ENCODE peak calls at places on chromosomes 11 and 22, in eight cellular contexts. One of them, this sample, is unnamed. For H3K4me1, the result is how much of the 10 kb centered on the place peaks cover.

GRCh38 chr11:19982761-19983495 is 177.3 kb downstream of the DBX1 start:
- DNase-seq in A549: no peak
- DNase-seq in HCT116: no peak
- DNase-seq in neural progenitor cell: no peak
- DNase-seq in GM23248: no peak
- DNase-seq in astrocyte: peak
- DNase-seq in GM23338: no peak
- DNase-seq in IMR-90: peak
- DNase-seq in this sample: no peak

GRCh38 chr11:74460481-74461154 is 6.7 kb downstream of the KCNE3 start:
- DNase-seq in A549: peak
- DNase-seq in HCT116: no peak
- DNase-seq in neural progenitor cell: no peak
- DNase-seq in GM23248: peak
- DNase-seq in astrocyte: peak
- DNase-seq in GM23338: peak
- DNase-seq in IMR-90: peak
- DNase-seq in this sample: no peak

GRCh38 chr22:35111244-35111643 is 45.3 kb downstream of the ISX start:
- DNase-seq in A549: no peak
- DNase-seq in HCT116: no peak
- DNase-seq in neural progenitor cell: no peak
- DNase-seq in GM23248: no peak
- DNase-seq in astrocyte: no peak
- DNase-seq in GM23338: no peak
- DNase-seq in IMR-90: no peak
- DNase-seq in this sample: no peak

GRCh38 chr11:41612415-41612814 is 153.0 kb upstream of the LRRC4C start:
- DNase-seq in A549: no peak
- DNase-seq in HCT116: no peak
- DNase-seq in neural progenitor cell: peak
- DNase-seq in GM23248: no peak
- DNase-seq in astrocyte: peak
- DNase-seq in GM23338: peak
- DNase-seq in IMR-90: no peak
- DNase-seq in this sample: no peak

GRCh38 chr11:64553554-64554201 is 37.3 kb upstream of the SLC22A12 start:
- DNase-seq in A549: peak
- DNase-seq in HCT116: no peak
- DNase-seq in neural progenitor cell: peak
- DNase-seq in GM23248: peak
- DNase-seq in astrocyte: peak
- DNase-seq in GM23338: peak
- DNase-seq in IMR-90: peak
- DNase-seq in this sample: peak

GRCh38 chr11:47924184-47924671 is 56.1 kb upstream of the PTPRJ start:
- DNase-seq in A549: peak
- DNase-seq in HCT116: peak
- DNase-seq in neural progenitor cell: no peak
- DNase-seq in GM23248: peak
- DNase-seq in astrocyte: peak
- DNase-seq in GM23338: no peak
- DNase-seq in IMR-90: peak
- DNase-seq in this sample: no peak

GRCh38 chr11:129280027-129280811 is 88.1 kb upstream of the ARHGAP32 start:
- DNase-seq in A549: no peak
- DNase-seq in HCT116: no peak
- DNase-seq in neural progenitor cell: no peak
- DNase-seq in GM23248: peak
- DNase-seq in astrocyte: peak
- DNase-seq in GM23338: no peak
- DNase-seq in IMR-90: peak
- DNase-seq in this sample: no peak

GRCh38 chr11:36453678-36454077 is 56.4 kb downstream of the TRAF6 start:
- DNase-seq in A549: peak
- DNase-seq in HCT116: no peak
- DNase-seq in neural progenitor cell: no peak
- DNase-seq in GM23248: peak
- DNase-seq in astrocyte: peak
- DNase-seq in GM23338: no peak
- DNase-seq in IMR-90: peak
- DNase-seq in this sample: no peak

GRCh38 chr11:109034341-109034696 is 369.4 kb downstream of the DDX10 start:
- DNase-seq in A549: no peak
- DNase-seq in HCT116: no peak
- DNase-seq in neural progenitor cell: no peak
- DNase-seq in GM23248: peak
- DNase-seq in astrocyte: peak
- DNase-seq in GM23338: no peak
- DNase-seq in IMR-90: peak
- DNase-seq in this sample: no peak

GRCh38 chr11:128709402-128709801 is 15.5 kb downstream of the FLI1 start:
- DNase-seq in A549: no peak
- DNase-seq in HCT116: no peak
- DNase-seq in neural progenitor cell: no peak
- DNase-seq in GM23248: peak
- DNase-seq in astrocyte: peak
- DNase-seq in GM23338: no peak
- DNase-seq in IMR-90: peak
- DNase-seq in this sample: no peak

GRCh38 chr11:43818220-43818619 is 62.4 kb upstream of the ALKBH3 start:
- DNase-seq in A549: no peak
- DNase-seq in HCT116: no peak
- DNase-seq in neural progenitor cell: no peak
- DNase-seq in GM23248: peak
- DNase-seq in astrocyte: no peak
- DNase-seq in GM23338: no peak
- DNase-seq in IMR-90: peak
- DNase-seq in this sample: no peak

GRCh38 chr11:123404626-123405025 is 25.4 kb upstream of the GRAMD1B start:
- DNase-seq in A549: no peak
- DNase-seq in HCT116: no peak
- DNase-seq in neural progenitor cell: peak
- DNase-seq in GM23248: no peak
- DNase-seq in astrocyte: no peak
- DNase-seq in GM23338: no peak
- DNase-seq in IMR-90: no peak
- DNase-seq in this sample: no peak

GRCh38 chr11:34865261-34865660 is 50.9 kb downstream of the APIP start:
- DNase-seq in A549: no peak
- DNase-seq in HCT116: no peak
- DNase-seq in neural progenitor cell: no peak
- DNase-seq in GM23248: peak
- DNase-seq in astrocyte: no peak
- DNase-seq in GM23338: no peak
- DNase-seq in IMR-90: no peak
- DNase-seq in this sample: no peak

GRCh38 chr22:17705565-17706450 is 67.3 kb downstream of the BCL2L13 start:
- DNase-seq in A549: no peak
- DNase-seq in HCT116: no peak
- DNase-seq in neural progenitor cell: no peak
- DNase-seq in GM23248: no peak
- DNase-seq in astrocyte: no peak
- DNase-seq in GM23338: no peak
- DNase-seq in IMR-90: peak
- DNase-seq in this sample: peak

GRCh38 chr11:103281301-103281700 is 172.1 kb downstream of the DYNC2H1 start:
- DNase-seq in A549: no peak
- DNase-seq in HCT116: no peak
- DNase-seq in neural progenitor cell: no peak
- DNase-seq in GM23248: peak
- DNase-seq in astrocyte: no peak
- DNase-seq in GM23338: no peak
- DNase-seq in IMR-90: peak
- DNase-seq in this sample: no peak

GRCh38 chr22:19448739-19449421 is 1.4 kb upstream of the C22orf39 start:
- DNase-seq in A549: no peak
- DNase-seq in HCT116: no peak
- DNase-seq in neural progenitor cell: peak
- DNase-seq in GM23248: no peak
- DNase-seq in astrocyte: no peak
- DNase-seq in GM23338: no peak
- DNase-seq in IMR-90: no peak
- DNase-seq in this sample: no peak

GRCh38 chr11:46202149-46202548 is 75.3 kb upstream of the CREB3L1 start:
- DNase-seq in A549: no peak
- DNase-seq in HCT116: no peak
- DNase-seq in neural progenitor cell: peak
- DNase-seq in GM23248: no peak
- DNase-seq in astrocyte: no peak
- DNase-seq in GM23338: peak
- DNase-seq in IMR-90: no peak
- DNase-seq in this sample: no peak

GRCh38 chr11:112225753-112226061 is 521 bp upstream of the PTS start:
- DNase-seq in A549: no peak
- DNase-seq in HCT116: no peak
- DNase-seq in neural progenitor cell: no peak
- DNase-seq in GM23248: peak
- DNase-seq in astrocyte: peak
- DNase-seq in GM23338: no peak
- DNase-seq in IMR-90: peak
- DNase-seq in this sample: no peak

GRCh38 chr11:46260161-46260560 is 17.3 kb upstream of the CREB3L1 start:
- DNase-seq in A549: no peak
- DNase-seq in HCT116: no peak
- DNase-seq in neural progenitor cell: no peak
- DNase-seq in GM23248: no peak
- DNase-seq in astrocyte: no peak
- DNase-seq in GM23338: no peak
- DNase-seq in IMR-90: no peak
- DNase-seq in this sample: peak

GRCh38 chr11:71356280-71356876 is 91.8 kb downstream of the DHCR7 start:
- DNase-seq in A549: no peak
- DNase-seq in HCT116: no peak
- DNase-seq in neural progenitor cell: no peak
- DNase-seq in GM23248: no peak
- DNase-seq in astrocyte: no peak
- DNase-seq in GM23338: no peak
- DNase-seq in IMR-90: no peak
- DNase-seq in this sample: no peak

GRCh38 chr11:114166897-114167323 is 107.4 kb downstream of the ZBTB16 start:
- DNase-seq in A549: no peak
- DNase-seq in HCT116: no peak
- DNase-seq in neural progenitor cell: no peak
- DNase-seq in GM23248: peak
- DNase-seq in astrocyte: peak
- DNase-seq in GM23338: no peak
- DNase-seq in IMR-90: peak
- DNase-seq in this sample: no peak

GRCh38 chr22:36469094-36469710 is 12.2 kb downstream of the TXN2 start:
- DNase-seq in A549: no peak
- DNase-seq in HCT116: no peak
- DNase-seq in neural progenitor cell: no peak
- DNase-seq in GM23248: no peak
- DNase-seq in astrocyte: no peak
- DNase-seq in GM23338: no peak
- DNase-seq in IMR-90: no peak
- DNase-seq in this sample: no peak
- H3K4me1 ChIP-seq in A549: half or more
- H3K4me1 ChIP-seq in HCT116: half or more
- H3K4me1 ChIP-seq in neural progenitor cell: under half
- H3K4me1 ChIP-seq in GM23248: half or more
- H3K4me1 ChIP-seq in astrocyte: half or more
- H3K4me1 ChIP-seq in GM23338: under half
- H3K4me1 ChIP-seq in IMR-90: half or more
- H3K4me1 ChIP-seq in this sample: under half

GRCh38 chr11:10896493-10896892 is 38.6 kb upstream of the ZBED5 start:
- DNase-seq in A549: no peak
- DNase-seq in HCT116: no peak
- DNase-seq in neural progenitor cell: no peak
- DNase-seq in GM23248: peak
- DNase-seq in astrocyte: no peak
- DNase-seq in GM23338: no peak
- DNase-seq in IMR-90: no peak
- DNase-seq in this sample: no peak

GRCh38 chr11:10895285-10895684 is 37.4 kb upstream of the ZBED5 start:
- DNase-seq in A549: no peak
- DNase-seq in HCT116: no peak
- DNase-seq in neural progenitor cell: no peak
- DNase-seq in GM23248: no peak
- DNase-seq in astrocyte: no peak
- DNase-seq in GM23338: no peak
- DNase-seq in IMR-90: no peak
- DNase-seq in this sample: no peak

GRCh38 chr11:10892250-10892649 is 34.4 kb upstream of the ZBED5 start:
- DNase-seq in A549: no peak
- DNase-seq in HCT116: no peak
- DNase-seq in neural progenitor cell: no peak
- DNase-seq in GM23248: no peak
- DNase-seq in astrocyte: no peak
- DNase-seq in GM23338: no peak
- DNase-seq in IMR-90: no peak
- DNase-seq in this sample: no peak

GRCh38 chr11:10893713-10894112 is 35.9 kb upstream of the ZBED5 start:
- DNase-seq in A549: peak
- DNase-seq in HCT116: no peak
- DNase-seq in neural progenitor cell: no peak
- DNase-seq in GM23248: peak
- DNase-seq in astrocyte: peak
- DNase-seq in GM23338: no peak
- DNase-seq in IMR-90: peak
- DNase-seq in this sample: no peak

DNA sequence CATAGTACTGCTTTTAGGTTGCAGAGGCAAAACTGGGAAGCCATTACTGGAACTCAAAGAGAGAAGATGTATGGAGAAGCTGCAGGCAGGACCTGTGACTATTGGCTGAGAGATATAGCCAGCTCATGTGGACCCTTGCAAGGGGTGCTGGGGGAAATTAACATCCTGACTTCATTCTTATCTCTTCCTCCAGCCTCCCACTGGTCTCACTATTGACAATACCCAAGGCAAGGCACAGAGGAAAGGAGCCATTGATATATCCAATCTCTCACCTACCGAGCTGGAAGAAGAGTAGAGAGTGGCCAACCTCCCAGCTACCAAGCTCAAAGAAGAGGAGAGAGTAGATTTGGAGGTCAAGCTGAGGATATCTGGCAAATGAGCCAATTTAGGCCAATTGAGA is 36.8 kb upstream of the ZBED5 start:
- DNase-seq in A549: no peak
- DNase-seq in HCT116: no peak
- DNase-seq in neural progenitor cell: no peak
- DNase-seq in GM23248: no peak
- DNase-seq in astrocyte: no peak
- DNase-seq in GM23338: no peak
- DNase-seq in IMR-90: no peak
- DNase-seq in this sample: no peak
- H3K4me2 ChIP-seq in A549: peak
- H3K4me2 ChIP-seq in HCT116: no peak
- H3K4me2 ChIP-seq in neural progenitor cell: no peak
- H3K4me2 ChIP-seq in GM23248: no peak
- H3K4me2 ChIP-seq in astrocyte: no peak
- H3K4me2 ChIP-seq in GM23338: no peak
- H3K4me2 ChIP-seq in IMR-90: no peak
- H3K4me2 ChIP-seq in this sample: no peak

GRCh38 chr11:2574043-2574552 is 125.7 kb downstream of the KCNQ1OT1 start:
- DNase-seq in A549: no peak
- DNase-seq in HCT116: no peak
- DNase-seq in neural progenitor cell: no peak
- DNase-seq in GM23248: no peak
- DNase-seq in astrocyte: no peak
- DNase-seq in GM23338: no peak
- DNase-seq in IMR-90: no peak
- DNase-seq in this sample: no peak
- H3K4me1 ChIP-seq in A549: under half
- H3K4me1 ChIP-seq in HCT116: under half
- H3K4me1 ChIP-seq in neural progenitor cell: under half
- H3K4me1 ChIP-seq in GM23248: under half
- H3K4me1 ChIP-seq in astrocyte: under half
- H3K4me1 ChIP-seq in GM23338: under half
- H3K4me1 ChIP-seq in IMR-90: under half
- H3K4me1 ChIP-seq in this sample: under half

GRCh38 chr11:4610258-4610935 is 2.4 kb upstream of the TRIM68 start:
- DNase-seq in A549: no peak
- DNase-seq in HCT116: no peak
- DNase-seq in neural progenitor cell: no peak
- DNase-seq in GM23248: peak
- DNase-seq in astrocyte: no peak
- DNase-seq in GM23338: no peak
- DNase-seq in IMR-90: peak
- DNase-seq in this sample: no peak
- H3K4me2 ChIP-seq in A549: peak
- H3K4me2 ChIP-seq in HCT116: peak
- H3K4me2 ChIP-seq in neural progenitor cell: no peak
- H3K4me2 ChIP-seq in GM23248: peak
- H3K4me2 ChIP-seq in astrocyte: no peak
- H3K4me2 ChIP-seq in GM23338: no peak
- H3K4me2 ChIP-seq in IMR-90: peak
- H3K4me2 ChIP-seq in this sample: peak

This sample was measured in DND-41.